ENCODE peak calls at places on chromosomes 1 and 21, in eight cellular contexts. K is skeletal muscle cell; G is GM12865; R is germinal center; L is AG10803; B is stimulated activated naive CD4-positive, alpha-beta T cell; U is HEK293T; C is GM10248. T is an unnamed sample.
A peak's percentile ranks its signal among the peaks of the same experiment; 100 is the strongest.

GRCh38 chr1:20480261-20481157 is 5.5 kb downstream of the CAMK2N1 start:
- DNase-seq in B (no peak), R (no peak), C (no peak), U (no peak), K (no peak), G (no peak), L (no peak), T (no peak)

GRCh38 chr1:15272009-15272781 is 25.2 kb downstream of the FHAD1 start:
- DNase-seq in U (peak; percentile 79), G (peak; percentile 71), R (peak; percentile 32), L (peak; percentile 59), C (peak; percentile 80), K (peak; percentile 17), B (no peak), T (peak; percentile 14)

GRCh38 chr21:45326169-45326833 is 38.6 kb upstream of the POFUT2 start:
- DNase-seq in L (peak; percentile 78), C (no peak), G (peak; percentile 23), B (no peak), K (no peak), U (no peak), R (no peak), T (no peak)

GRCh38 chr1:231338270-231339128 is at the start of gene SPRTN:
- DNase-seq in U (peak; percentile 91), L (no peak), G (peak; percentile 3), K (no peak), B (no peak), R (peak; percentile 30), C (peak; percentile 93), T (no peak)

GRCh38 chr1:202063093-202063492 is 52.7 kb downstream of the ELF3 start:
- DNase-seq in K (no peak), L (no peak), G (no peak), R (no peak), C (no peak), B (no peak), U (no peak), T (no peak)

GRCh38 chr1:117142200-117142599 is 20.7 kb upstream of the TRIM45 start:
- DNase-seq in K (no peak), C (no peak), R (no peak), U (no peak), G (no peak), L (peak; percentile 53), B (no peak), T (no peak)

GRCh38 chr1:21342961-21343838 is 52.9 kb upstream of the ECE1 start:
- DNase-seq in L (no peak), B (no peak), R (no peak), G (peak; percentile 68), U (no peak), K (no peak), C (peak; percentile 61), T (no peak)

GRCh38 chr1:7646981-7647901 is 123.9 kb upstream of the VAMP3 start:
- DNase-seq in K (no peak), U (peak; percentile 89), G (peak; percentile 59), L (peak; percentile 38), B (peak; percentile 45), C (peak; percentile 89), R (peak; percentile 84), T (no peak)

GRCh38 chr1:25703671-25704637 is 87.4 kb downstream of the MAN1C1 start:
- DNase-seq in U (no peak), B (no peak), L (no peak), R (no peak), G (no peak), C (no peak), K (no peak), T (no peak)

GRCh38 chr1:58785424-58786058 is 1.7 kb upstream of the JUN start:
- DNase-seq in C (no peak), U (peak; percentile 21), R (peak; percentile 7), L (peak; percentile 70), G (peak; percentile 70), B (peak; percentile 48), K (no peak), T (no peak)

GRCh38 chr21:26794597-26795397 is 50.4 kb downstream of the ADAMTS1 start:
- DNase-seq in R (no peak), L (no peak), C (no peak), B (no peak), G (no peak), U (no peak), K (no peak), T (no peak)

GRCh38 chr1:101394041-101394440 is 157.2 kb downstream of the S1PR1 start:
- DNase-seq in B (no peak), U (no peak), C (no peak), K (peak; percentile 5), L (peak; percentile 1), G (no peak), R (no peak), T (no peak)

GRCh38 chr1:160261878-160262794 is at the start of gene DCAF8:
- DNase-seq in R (peak; percentile 94), C (peak; percentile 95), U (peak; percentile 98), B (peak; percentile 96), K (peak; percentile 92), L (peak; percentile 97), G (peak; percentile 99), T (peak; percentile 79)

GRCh38 chr1:30617161-30617560 is 106.2 kb downstream of the MATN1 start:
- DNase-seq in B (no peak), K (no peak), G (no peak), R (no peak), L (no peak), U (no peak), C (no peak), T (no peak)

GRCh38 chr21:32457360-32457840 is 44.9 kb downstream of the EVA1C start:
- DNase-seq in L (peak; percentile 23), B (no peak), C (no peak), R (no peak), G (no peak), K (no peak), U (no peak), T (no peak)

GRCh38 chr1:153608742-153609584 is 4.0 kb downstream of the S100A16 start:
- DNase-seq in U (no peak), K (peak; percentile 61), C (peak; percentile 12), B (no peak), G (no peak), L (peak; percentile 86), R (no peak), T (peak; percentile 82)

GRCh38 chr1:229844675-229845074 is 218.6 kb downstream of the URB2 start:
- DNase-seq in K (peak; percentile 51), C (no peak), B (no peak), L (no peak), U (no peak), G (no peak), R (no peak), T (no peak)

GRCh38 chr1:200415693-200416593 is 6.1 kb upstream of the ZNF281 start:
- DNase-seq in L (peak; percentile 97), C (peak; percentile 39), K (peak; percentile 91), G (peak; percentile 70), U (no peak), B (no peak), R (no peak), T (peak; percentile 92)

GRCh38 chr1:1237874-1238701 is 6.1 kb downstream of the B3GALT6 start:
- DNase-seq in B (no peak), R (no peak), K (no peak), U (no peak), C (no peak), L (no peak), G (no peak), T (no peak)

GRCh38 chr1:201353186-201353940 is 24.1 kb downstream of the TNNT2 start:
- DNase-seq in K (no peak), U (no peak), R (no peak), B (no peak), C (no peak), G (no peak), L (no peak), T (no peak)

GRCh38 chr1:154014154-154014910 is 23.8 kb downstream of the RPS27 start:
- DNase-seq in B (no peak), L (peak; percentile 48), R (no peak), G (no peak), K (peak; percentile 36), C (peak; percentile 24), U (no peak), T (peak; percentile 22)

GRCh38 chr21:44618909-44619308 is 7.0 kb downstream of the KRTAP10-8 start:
- DNase-seq in R (no peak), G (no peak), C (no peak), K (no peak), B (peak; percentile 46), U (no peak), L (no peak), T (no peak)

GRCh38 chr1:84845357-84845756 is 47.6 kb downstream of the LPAR3 start:
- DNase-seq in U (no peak), K (no peak), R (no peak), L (no peak), C (no peak), G (no peak), B (no peak), T (no peak)

GRCh38 chr1:212179394-212180076 is 105.7 kb upstream of the PPP2R5A start:
- DNase-seq in G (no peak), K (peak; percentile 92), L (peak; percentile 92), R (no peak), B (no peak), U (no peak), C (no peak), T (peak; percentile 88)

GRCh38 chr1:9101510-9102146 is 27.3 kb downstream of the GPR157 start:
- DNase-seq in R (peak; percentile 75), L (peak; percentile 57), U (peak; percentile 65), K (no peak), B (no peak), C (peak; percentile 82), G (peak; percentile 82), T (no peak)

GRCh38 chr1:143699731-143700130 is 272.1 kb downstream of the FAM72C start:
- DNase-seq in G (no peak), U (no peak), L (no peak), B (no peak), K (no peak), C (no peak), R (no peak), T (no peak)

T was measured in GM04503.